ENCODE peak calls at places on chromosomes 4 and X, in five cellular contexts. S is OCI-LY7, X is fibroblast of the aortic adventitia, T is astrocyte of the cerebellum, D is HL-60. G is an unnamed sample.

GRCh38 chr4:17636696-17637351 is 22.4 kb downstream of the MED28 start:
- DNase-seq in S (peak; percentile 81), X (peak; percentile 69), T (peak; percentile 48), D (peak; percentile 38), G (no peak)

GRCh38 chr4:189533603-189534002 is 407.1 kb upstream of the FRG1 start:
- DNase-seq in S (no peak), X (peak; percentile 0), T (no peak), D (no peak), G (no peak)

GRCh38 chr4:183906486-183906735 is 1.3 kb downstream of the STOX2 start:
- DNase-seq in S (no peak), X (no peak), T (no peak), D (no peak), G (no peak)

GRCh38 chr4:122218762-122219161 is 66.6 kb downstream of the BLTP1 start:
- DNase-seq in S (peak; percentile 2), X (peak; percentile 16), T (no peak), D (no peak), G (no peak)

GRCh38 chr4:32858971-32859370 is 2138.8 kb downstream of the PCDH7 start:
- DNase-seq in S (no peak), X (peak; percentile 54), T (peak; percentile 32), D (no peak), G (peak; percentile 85)

GRCh38 chr4:64771149-64771548 is 361.9 kb upstream of the TECRL start:
- DNase-seq in S (no peak), X (no peak), T (no peak), D (no peak), G (no peak)

GRCh38 chr4:154958621-154959358 is 177.7 kb downstream of the RBM46 start:
- DNase-seq in S (no peak), X (peak; percentile 61), T (peak; percentile 12), D (no peak), G (no peak)

GRCh38 chr4:159206427-159206871 is 103.6 kb downstream of the RAPGEF2 start:
- DNase-seq in S (no peak), X (peak; percentile 16), T (no peak), D (no peak), G (no peak)

GRCh38 chr4:123116412-123116811 is 194.0 kb upstream of the NUDT6 start:
- DNase-seq in S (no peak), X (no peak), T (no peak), D (no peak), G (no peak)

GRCh38 chr4:102064747-102065442 is 274.4 kb downstream of the BANK1 start:
- DNase-seq in S (no peak), X (no peak), T (no peak), D (no peak), G (no peak)

GRCh38 chr4:172202480-172203076 is 389.4 kb downstream of the GALNTL6 start:
- DNase-seq in S (peak; percentile 31), X (peak; percentile 8), T (peak; percentile 40), D (peak; percentile 8), G (peak; percentile 2)
- TF ChIP-seq CTCF in S (peak; percentile 79), X (peak; percentile 26), T (peak; percentile 72), D (peak; percentile 37), G (peak; percentile 68)

GRCh38 chr4:61201562-61202099 is 1.5 kb downstream of the ADGRL3 start:
- DNase-seq in S (no peak), X (no peak), T (no peak), D (no peak), G (no peak)

GRCh38 chr4:61204353-61204752 is 4.2 kb downstream of the ADGRL3 start:
- DNase-seq in S (no peak), X (no peak), T (no peak), D (no peak), G (peak; percentile 62)

GRCh38 chr4:61202100-61202637 is 2.0 kb downstream of the ADGRL3 start:
- DNase-seq in S (no peak), X (no peak), T (no peak), D (no peak), G (no peak)

GRCh38 chr4:61200991-61201526 is 933 bp downstream of the ADGRL3 start:
- DNase-seq in S (no peak), X (peak; percentile 4), T (no peak), D (peak; percentile 12), G (no peak)

DNA sequence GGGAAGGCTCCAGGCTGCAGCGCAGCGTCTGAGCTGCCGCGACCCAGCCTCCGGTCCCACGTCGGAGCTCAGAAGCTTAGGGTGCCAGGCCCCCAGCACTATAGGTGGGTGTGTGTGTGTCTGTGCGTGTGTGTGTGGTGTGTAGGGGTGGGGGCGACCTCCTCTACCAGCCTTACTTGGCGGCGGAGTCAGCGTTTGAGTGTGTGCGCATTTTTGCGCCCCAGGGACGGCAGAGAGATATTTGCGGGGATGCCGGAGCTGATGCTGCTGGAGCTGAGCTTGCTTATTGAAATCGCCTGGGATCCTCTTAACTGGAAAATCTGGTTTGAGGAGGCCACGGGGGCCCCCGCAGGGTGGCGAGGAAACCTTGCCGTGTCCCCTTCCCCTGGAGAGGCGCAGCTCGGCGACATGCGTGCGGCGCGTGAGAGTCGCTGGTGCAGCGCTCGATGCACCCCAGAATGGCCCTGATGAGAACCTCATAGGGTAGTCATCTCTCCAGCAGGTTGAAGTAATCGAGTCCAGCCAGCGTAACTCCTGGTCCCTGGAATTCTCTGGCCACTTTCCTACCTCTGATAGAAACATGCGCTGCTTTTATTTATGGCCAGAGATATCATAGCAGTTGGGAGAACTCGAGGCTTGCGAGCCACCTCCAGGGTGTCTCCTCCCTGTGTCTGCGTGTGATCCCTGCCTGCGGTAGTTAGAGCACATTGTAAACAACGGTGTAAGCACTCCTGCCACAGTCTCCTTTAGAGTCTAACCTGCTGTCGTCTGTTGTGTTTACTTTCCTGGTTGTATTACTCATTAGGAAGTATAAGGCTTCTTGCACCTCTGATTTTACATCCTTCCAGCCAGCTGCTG is 2.7 kb downstream of the ADGRL3 start:
- DNase-seq in S (no peak), X (no peak), T (no peak), D (no peak), G (no peak)
- H3K4me3 ChIP-seq in S (no peak overlapping the region), X (no peak overlapping the region), T (peak overlapping the region; percentile 76), D (peak overlapping the region; percentile 43), G (peak overlapping the region; percentile 59)

GRCh38 chrX:47645530-47645929 is 4.8 kb downstream of the ELK1 start:
- DNase-seq in S (no peak), X (no peak), T (no peak), D (no peak), G (no peak)

GRCh38 chrX:47648376-47648775 is 2.0 kb downstream of the ELK1 start:
- DNase-seq in S (no peak), X (no peak), T (no peak), D (no peak), G (no peak)

GRCh38 chrX:47643926-47644325 is 6.4 kb downstream of the ELK1 start:
- DNase-seq in S (no peak), X (peak; percentile 51), T (no peak), D (no peak), G (no peak)

GRCh38 chrX:47646636-47647035 is 3.7 kb downstream of the ELK1 start:
- DNase-seq in S (no peak), X (no peak), T (no peak), D (no peak), G (no peak)

DNA sequence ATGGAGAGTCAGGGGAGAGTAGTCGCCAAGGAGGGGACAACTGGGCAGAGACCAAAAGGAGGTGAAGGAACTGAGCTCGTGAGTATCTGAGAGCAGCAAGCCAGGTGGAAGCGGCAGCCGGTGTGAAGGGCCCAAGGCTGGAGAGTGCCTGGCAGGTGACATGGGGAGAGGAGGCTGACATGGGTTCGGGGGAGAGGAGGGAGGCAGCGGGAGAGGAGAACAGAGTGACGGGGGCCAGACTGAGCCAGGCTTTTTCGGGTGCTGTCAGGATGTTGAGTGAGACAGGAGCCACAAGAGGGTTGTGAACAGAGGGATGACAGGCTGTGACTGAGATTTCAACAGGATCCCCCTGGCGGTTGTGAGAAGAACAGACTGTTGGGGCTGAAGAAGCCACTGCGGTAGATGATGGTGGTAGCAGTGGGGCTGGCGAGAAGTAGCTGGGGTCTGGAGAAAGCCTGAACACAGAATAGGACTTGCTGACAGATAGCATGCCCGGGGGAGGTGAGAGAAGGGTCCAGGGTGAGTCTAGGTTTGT is 5.7 kb downstream of the ELK1 start:
- DNase-seq in S (no peak), X (peak; percentile 43), T (no peak), D (no peak), G (no peak)
- TF ChIP-seq CTCF in S (no peak), X (peak; percentile 60), T (peak; percentile 53), D (peak; percentile 55), G (peak; percentile 48)

GRCh38 chr4:8044244-8044643 is 104.6 kb upstream of the AFAP1 start:
- DNase-seq in S (no peak), X (no peak), T (no peak), D (no peak), G (no peak)
- H3K4me3 ChIP-seq in S (no peak overlapping the region), X (no peak overlapping the region), T (no peak overlapping the region), D (no peak overlapping the region), G (no peak overlapping the region)

GRCh38 chrX:38170556-38170955 is 50.1 kb downstream of the SRPX start:
- DNase-seq in S (no peak), X (no peak), T (no peak), D (no peak), G (no peak)

GRCh38 chrX:38172596-38172995 is 48.1 kb downstream of the SRPX start:
- DNase-seq in S (no peak), X (no peak), T (no peak), D (no peak), G (no peak)

GRCh38 chrX:38175140-38175539 is 45.5 kb downstream of the SRPX start:
- DNase-seq in S (peak; percentile 37), X (no peak), T (no peak), D (peak; percentile 2), G (no peak)
- TF ChIP-seq CTCF in S (peak; percentile 72), X (peak; percentile 35), T (peak; percentile 67), D (no peak), G (peak; percentile 71)

DNA sequence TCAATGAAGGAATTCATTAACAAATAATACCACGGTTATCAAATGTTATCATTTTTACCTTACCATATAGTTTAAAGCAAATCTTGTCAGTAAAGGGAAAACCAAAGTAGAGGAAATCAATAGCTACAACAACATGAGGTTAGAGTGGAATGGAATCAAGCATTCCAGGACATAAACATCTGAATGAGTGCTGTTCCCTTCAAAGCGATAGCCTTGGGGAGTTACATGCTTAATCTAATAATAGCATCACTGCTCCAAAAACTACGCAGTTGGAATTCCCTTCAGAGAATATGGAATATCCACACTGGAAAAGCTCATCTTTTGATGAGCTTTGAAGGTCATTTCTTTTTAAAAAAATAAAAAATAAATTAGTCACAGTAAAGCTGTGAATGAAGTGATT is 31.2 kb downstream of the PDE5A start:
- DNase-seq in S (no peak), X (no peak), T (no peak), D (no peak), G (no peak)
- H3K4me3 ChIP-seq in S (no peak overlapping the region), X (no peak overlapping the region), T (no peak overlapping the region), D (no peak overlapping the region), G (no peak overlapping the region)

DNA sequence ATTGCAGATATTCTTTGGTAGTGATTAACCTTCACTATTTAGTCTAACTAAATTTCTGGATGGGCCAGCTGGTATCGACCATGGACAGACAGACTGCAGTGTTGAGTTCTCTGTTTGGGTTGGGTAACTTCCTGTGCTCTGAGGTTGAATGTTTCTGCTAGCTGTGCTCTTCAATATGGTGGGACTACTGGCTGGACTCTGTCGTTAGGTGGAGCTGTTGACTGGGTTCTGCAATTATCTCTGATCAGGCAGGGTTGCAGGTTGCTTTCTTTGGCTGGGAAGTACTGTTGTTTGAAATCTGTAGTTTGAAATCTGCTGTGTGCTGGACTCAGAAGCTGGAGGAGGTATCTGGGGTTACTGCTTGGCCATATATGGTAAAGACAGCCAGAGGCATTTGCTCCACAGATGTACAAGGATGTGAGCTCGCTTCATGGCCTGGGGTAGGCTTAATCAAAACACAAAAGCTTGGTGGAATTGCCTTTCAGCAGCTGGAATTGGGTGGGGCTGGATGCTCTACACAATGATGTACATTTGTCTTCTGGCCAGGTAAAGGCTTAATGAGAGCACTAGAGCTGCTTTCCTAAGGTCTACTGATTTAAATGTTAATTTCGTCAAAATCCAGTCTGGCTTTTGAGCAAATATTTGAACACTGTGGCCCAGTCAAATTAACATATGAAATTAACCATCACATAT is 1472.0 kb downstream of the FAM133A start:
- DNase-seq in S (no peak), X (no peak), T (no peak), D (no peak), G (no peak)
- TF ChIP-seq CTCF in S (no peak), X (no peak), T (no peak), D (no peak), G (no peak)